ENCODE peak calls at places on chromosomes 12 and 14, in ten cellular contexts. W, L, G, I, J, B, D, E, S and A are unnamed samples. For H3K27me3, the result is how much of the 10 kb centered on the place peaks cover.

GRCh38 chr12:70876952-70877351 is 43.6 kb downstream of the PTPRR start:
- DNase-seq in W (no peak), L (peak), G (no peak), I (no peak), J (no peak), B (no peak), D (no peak), E (no peak), S (no peak), A (no peak)

GRCh38 chr12:62693291-62694040 is 226.8 kb downstream of the MON2 start:
- DNase-seq in W (no peak), L (no peak), G (peak), I (no peak), J (no peak), B (no peak), D (no peak), E (no peak), S (no peak), A (no peak)

GRCh38 chr12:15196678-15197267 is 24.4 kb downstream of the RERG start:
- DNase-seq in W (no peak), L (no peak), G (no peak), I (no peak), J (no peak), B (no peak), D (no peak), E (no peak), S (no peak), A (no peak)

GRCh38 chr12:2642896-2643425 is 151.8 kb upstream of the FKBP4 start:
- DNase-seq in W (no peak), L (no peak), G (no peak), I (no peak), J (no peak), B (no peak), D (no peak), E (no peak), S (no peak), A (no peak)

GRCh38 chr12:92987846-92988621 is 58.9 kb upstream of the EEA1 start:
- DNase-seq in W (no peak), L (no peak), G (peak), I (no peak), J (no peak), B (no peak), D (no peak), E (no peak), S (no peak), A (peak)

GRCh38 chr12:1607940-1608782 is 13.8 kb upstream of the FBXL14 start:
- DNase-seq in W (no peak), L (no peak), G (no peak), I (no peak), J (no peak), B (no peak), D (no peak), E (no peak), S (no peak), A (no peak)

GRCh38 chr14:68282479-68283377 is 463.1 kb downstream of the RAD51B start:
- DNase-seq in W (no peak), L (no peak), G (no peak), I (peak), J (no peak), B (no peak), D (no peak), E (no peak), S (peak), A (no peak)

GRCh38 chr14:95514131-95515079 is 2.0 kb downstream of the SYNE3 start:
- DNase-seq in W (no peak), L (peak), G (no peak), I (no peak), J (no peak), B (no peak), D (no peak), E (no peak), S (no peak), A (no peak)

GRCh38 chr14:34981743-34982420 is 910 bp upstream of the SRP54 start:
- DNase-seq in W (peak), L (no peak), G (no peak), I (no peak), J (peak), B (peak), D (peak), E (peak), S (peak), A (no peak)

GRCh38 chr12:113815031-113815430 is 151.1 kb downstream of the RBM19 start:
- DNase-seq in W (no peak), L (no peak), G (no peak), I (no peak), J (no peak), B (no peak), D (no peak), E (no peak), S (no peak), A (no peak)

GRCh38 chr12:27550653-27550975 is 26.6 kb downstream of the PPFIBP1 start:
- DNase-seq in W (no peak), L (peak), G (no peak), I (no peak), J (no peak), B (no peak), D (no peak), E (no peak), S (no peak), A (no peak)

GRCh38 chr12:632102-632696 is 31.0 kb downstream of the NINJ2 start:
- DNase-seq in W (peak), L (peak), G (no peak), I (no peak), J (no peak), B (no peak), D (no peak), E (no peak), S (no peak), A (peak)

GRCh38 chr12:112908548-112908947 is 1.8 kb downstream of the OAS1 start:
- DNase-seq in W (no peak), L (no peak), G (no peak), I (no peak), J (no peak), B (no peak), D (no peak), E (no peak), S (no peak), A (no peak)

GRCh38 chr12:11553871-11554533 is 95.5 kb upstream of the ETV6 start:
- DNase-seq in W (peak), L (peak), G (no peak), I (no peak), J (no peak), B (no peak), D (peak), E (no peak), S (peak), A (no peak)

GRCh38 chr12:49031573-49032161 is 13.1 kb upstream of the PRKAG1 start:
- DNase-seq in W (no peak), L (no peak), G (no peak), I (no peak), J (no peak), B (no peak), D (no peak), E (no peak), S (no peak), A (no peak)

GRCh38 chr12:116274552-116275375 is 2.7 kb downstream of the MED13L start:
- DNase-seq in W (no peak), L (no peak), G (no peak), I (no peak), J (no peak), B (no peak), D (no peak), E (no peak), S (no peak), A (no peak)

GRCh38 chr14:28300356-28300755 is 466.2 kb upstream of the FOXG1 start:
- DNase-seq in W (no peak), L (no peak), G (no peak), I (no peak), J (no peak), B (no peak), D (no peak), E (no peak), S (no peak), A (no peak)

GRCh38 chr14:61280526-61281185 is 482 bp downstream of the TMEM30B start:
- DNase-seq in W (no peak), L (peak), G (peak), I (peak), J (peak), B (peak), D (no peak), E (peak), S (no peak), A (peak)

GRCh38 chr12:94147991-94148840 is at the start of gene PLXNC1:
- DNase-seq in W (no peak), L (peak), G (peak), I (peak), J (peak), B (peak), D (no peak), E (peak), S (peak), A (peak)

GRCh38 chr12:113422929-113423669 is 919 bp downstream of the SDSL start:
- DNase-seq in W (no peak), L (peak), G (no peak), I (no peak), J (no peak), B (no peak), D (no peak), E (no peak), S (no peak), A (no peak)

GRCh38 chr12:93091851-93092558 is 162.9 kb upstream of the EEA1 start:
- DNase-seq in W (no peak), L (no peak), G (no peak), I (no peak), J (no peak), B (no peak), D (no peak), E (no peak), S (peak), A (no peak)

GRCh38 chr12:120713861-120714482 is 3.7 kb downstream of the UNC119B start:
- DNase-seq in W (peak), L (peak), G (no peak), I (peak), J (peak), B (no peak), D (peak), E (peak), S (peak), A (peak)

GRCh38 chr12:91777268-91777997 is 368.2 kb downstream of the BTG1 start:
- DNase-seq in W (no peak), L (peak), G (no peak), I (no peak), J (no peak), B (no peak), D (peak), E (no peak), S (no peak), A (no peak)

GRCh38 chr14:69268763-69269162 is 8.8 kb downstream of the GALNT16 start:
- DNase-seq in W (no peak), L (peak), G (no peak), I (no peak), J (no peak), B (no peak), D (no peak), E (no peak), S (no peak), A (no peak)

GRCh38 chr12:113208041-113208934 is 13.0 kb upstream of the TPCN1 start:
- DNase-seq in W (no peak), L (no peak), G (peak), I (peak), J (peak), B (no peak), D (no peak), E (peak), S (no peak), A (no peak)

GRCh38 chr12:67645571-67645970 is 3.0 kb upstream of the DYRK2 start:
- DNase-seq in W (no peak), L (peak), G (no peak), I (no peak), J (no peak), B (no peak), D (no peak), E (no peak), S (no peak), A (no peak)

GRCh38 chr12:124386661-124387509 is 92.0 kb downstream of the RFLNA start:
- DNase-seq in W (no peak), L (no peak), G (peak), I (no peak), J (no peak), B (no peak), D (no peak), E (no peak), S (no peak), A (peak)

GRCh38 chr14:64569108-64570045 is 19.6 kb downstream of the PPP1R36 start:
- DNase-seq in W (no peak), L (peak), G (peak), I (no peak), J (no peak), B (no peak), D (peak), E (peak), S (no peak), A (peak)

GRCh38 chr12:32454075-32454474 is 54.7 kb downstream of the FGD4 start:
- DNase-seq in W (peak), L (peak), G (no peak), I (no peak), J (no peak), B (no peak), D (peak), E (no peak), S (no peak), A (no peak)

GRCh38 chr14:50321009-50321660 is 9.0 kb downstream of the DMAC2L start:
- DNase-seq in W (peak), L (peak), G (peak), I (peak), J (peak), B (no peak), D (peak), E (peak), S (peak), A (no peak)

GRCh38 chr14:22313172-22313801 is 275.7 kb downstream of the DAD1 start:
- DNase-seq in W (no peak), L (peak), G (no peak), I (no peak), J (no peak), B (no peak), D (no peak), E (no peak), S (no peak), A (no peak)

GRCh38 chr12:18886962-18887361 is 149.0 kb downstream of the CAPZA3 start:
- DNase-seq in W (no peak), L (no peak), G (no peak), I (no peak), J (no peak), B (no peak), D (no peak), E (no peak), S (no peak), A (no peak)

GRCh38 chr12:101298426-101298825 is 18.5 kb downstream of the UTP20 start:
- DNase-seq in W (no peak), L (peak), G (no peak), I (no peak), J (no peak), B (no peak), D (no peak), E (no peak), S (no peak), A (no peak)

GRCh38 chr12:105014603-105015002 is 28.5 kb downstream of the NOPCHAP1 start:
- DNase-seq in W (no peak), L (no peak), G (no peak), I (no peak), J (no peak), B (no peak), D (no peak), E (no peak), S (no peak), A (no peak)

GRCh38 chr14:100806386-100806785 is 19.5 kb upstream of the MEG3 start:
- DNase-seq in W (no peak), L (no peak), G (no peak), I (no peak), J (no peak), B (no peak), D (no peak), E (no peak), S (no peak), A (no peak)
- H3K27me3 ChIP-seq in W (half or more), L (under half), G (half or more), I (under half), J (under half), B (under half), D (under half), E (under half), S (under half), A (under half)

GRCh38 chr14:33279865-33280264 is 341.2 kb downstream of the NPAS3 start:
- DNase-seq in W (no peak), L (no peak), G (no peak), I (no peak), J (no peak), B (no peak), D (no peak), E (no peak), S (no peak), A (no peak)

GRCh38 chr14:33271216-33271615 is 332.5 kb downstream of the NPAS3 start:
- DNase-seq in W (no peak), L (no peak), G (no peak), I (no peak), J (no peak), B (no peak), D (no peak), E (no peak), S (no peak), A (no peak)

GRCh38 chr14:33271891-33272290 is 333.2 kb downstream of the NPAS3 start:
- DNase-seq in W (no peak), L (no peak), G (no peak), I (no peak), J (no peak), B (no peak), D (no peak), E (no peak), S (no peak), A (no peak)

GRCh38 chr14:33275879-33276278 is 337.2 kb downstream of the NPAS3 start:
- DNase-seq in W (no peak), L (no peak), G (no peak), I (no peak), J (no peak), B (no peak), D (no peak), E (no peak), S (no peak), A (no peak)

DNA sequence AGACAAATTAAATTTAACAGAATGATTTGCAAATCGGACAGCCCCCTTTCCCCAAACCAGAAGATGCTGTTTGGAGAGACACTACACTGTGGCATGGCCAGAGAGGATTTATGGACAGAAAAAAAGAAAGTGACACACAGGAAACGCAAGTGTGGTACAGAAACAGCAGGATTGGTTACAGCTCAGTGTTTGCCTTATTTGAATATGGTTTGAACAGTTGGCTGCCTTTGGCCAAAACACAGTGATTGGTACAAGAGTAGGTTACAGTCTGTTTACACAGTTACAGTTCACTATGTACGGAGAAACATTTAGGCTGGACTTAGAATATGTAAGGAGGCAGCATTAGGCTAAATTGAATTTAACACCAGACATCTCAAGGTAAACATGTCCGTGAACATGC is 335.3 kb downstream of the NPAS3 start:
- DNase-seq in W (no peak), L (no peak), G (no peak), I (no peak), J (no peak), B (no peak), D (no peak), E (no peak), S (no peak), A (no peak)
- H3K27me3 ChIP-seq in W (under half), L (under half), G (under half), I (under half), J (under half), B (under half), D (under half), E (under half), S (under half), A (under half)

DNA sequence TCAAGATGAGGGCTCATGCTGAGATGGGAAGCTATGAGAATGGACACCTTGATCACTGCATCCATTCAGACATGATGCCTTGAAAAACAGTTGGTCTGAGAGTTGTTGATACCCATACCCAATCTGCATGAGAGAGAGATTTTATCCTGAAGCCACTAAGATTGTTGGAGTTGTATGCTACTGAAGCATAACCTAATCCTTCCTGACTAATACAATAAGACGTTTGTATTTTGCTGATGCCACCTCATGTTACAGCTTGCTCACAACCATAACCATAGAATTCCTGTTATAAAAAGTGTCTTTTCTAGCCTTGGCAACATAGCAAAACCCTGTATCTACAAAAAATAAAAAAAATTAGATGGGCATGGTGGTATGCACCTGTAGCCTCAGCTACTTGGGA is 12.7 kb upstream of the SERPINA1 start:
- DNase-seq in W (no peak), L (peak), G (no peak), I (no peak), J (no peak), B (no peak), D (no peak), E (no peak), S (no peak), A (no peak)
- H3K27me3 ChIP-seq in W (under half), L (under half), G (half or more), I (under half), J (under half), B (under half), D (under half), E (under half), S (under half), A (under half)

GRCh38 chr14:74358176-74358829 is 10.0 kb downstream of the VRTN start:
- DNase-seq in W (no peak), L (no peak), G (no peak), I (no peak), J (no peak), B (no peak), D (no peak), E (no peak), S (no peak), A (no peak)
- H3K27me3 ChIP-seq in W (under half), L (under half), G (half or more), I (under half), J (under half), B (under half), D (under half), E (under half), S (under half), A (under half)

DNA sequence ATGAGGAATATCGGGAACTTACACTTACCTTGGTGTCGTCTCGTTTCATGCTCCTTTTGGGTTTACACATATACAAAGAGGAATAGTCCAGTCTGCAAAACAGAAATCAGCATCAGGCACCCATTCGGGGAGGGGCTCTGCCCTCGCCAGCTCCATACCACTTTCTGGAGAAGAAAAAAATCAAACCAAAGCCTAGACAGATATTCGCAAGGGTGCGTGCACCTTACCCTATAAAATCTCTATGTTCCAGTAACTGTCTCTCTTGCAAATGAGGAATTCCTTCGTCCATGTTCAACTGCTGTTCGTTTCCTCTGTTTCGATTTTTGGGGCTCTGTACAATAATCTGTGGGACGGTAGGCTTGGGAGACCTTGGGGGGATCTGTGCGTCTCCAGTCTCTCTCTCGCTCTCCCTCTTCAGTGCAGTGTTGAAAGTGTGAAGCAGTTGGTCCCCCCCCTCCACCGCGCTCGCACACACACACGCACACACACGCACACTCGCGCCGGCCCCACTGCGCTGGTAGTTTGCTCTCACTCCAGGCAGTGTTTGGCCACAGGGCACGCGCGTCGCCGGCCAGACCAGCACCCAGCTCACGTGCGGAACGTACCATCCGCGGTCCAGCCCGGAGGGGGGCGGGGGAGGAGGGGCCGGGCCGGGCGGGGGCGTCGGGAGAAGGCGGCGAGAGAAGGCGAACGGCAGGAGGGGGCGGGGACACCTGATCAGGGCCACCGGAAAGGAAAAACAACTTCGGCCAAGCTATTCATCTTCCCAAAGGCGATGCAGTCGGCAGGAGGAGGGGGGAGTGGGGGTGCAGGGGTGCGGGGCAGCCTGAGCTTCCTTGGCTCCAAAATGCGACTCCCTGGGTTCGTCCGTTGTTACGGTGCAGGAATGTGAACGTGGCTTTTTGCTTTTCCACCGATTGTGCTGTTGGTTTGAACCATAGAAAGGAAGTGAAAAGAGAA is at the start of gene BHLHE41:
- DNase-seq in W (no peak), L (peak), G (peak), I (no peak), J (no peak), B (peak), D (no peak), E (peak), S (peak), A (peak)
- H3K27me3 ChIP-seq in W (under half), L (under half), G (under half), I (half or more), J (half or more), B (under half), D (under half), E (under half), S (half or more), A (under half)

GRCh38 chr14:37620856-37621255 is 25.4 kb downstream of the TTC6 start:
- DNase-seq in W (no peak), L (no peak), G (no peak), I (no peak), J (no peak), B (no peak), D (no peak), E (no peak), S (no peak), A (no peak)
- H3K27me3 ChIP-seq in W (under half), L (under half), G (half or more), I (under half), J (under half), B (under half), D (under half), E (under half), S (under half), A (under half)

GRCh38 chr12:53599579-53599978 is 26.6 kb downstream of the ATF7 start:
- DNase-seq in W (no peak), L (no peak), G (no peak), I (no peak), J (no peak), B (no peak), D (no peak), E (no peak), S (no peak), A (no peak)
- H3K27me3 ChIP-seq in W (under half), L (under half), G (under half), I (under half), J (under half), B (under half), D (under half), E (under half), S (under half), A (under half)